ENCODE peak calls at places on chromosome 12, in eight cellular contexts. One of them, this sample, is unnamed.
A peak's percentile ranks its signal among the peaks of the same experiment; 100 is the strongest.

GRCh38 chr12:24494401-24494800 is 454.5 kb downstream of the BCAT1 start:
- DNase-seq in A549: no peak
- DNase-seq in Panc1: no peak
- DNase-seq in HCT116: no peak
- DNase-seq in GM12878: no peak
- DNase-seq in HepG2: no peak
- DNase-seq in K562: no peak
- DNase-seq in SK-N-SH: no peak
- DNase-seq in this sample: no peak

GRCh38 chr12:113402586-113403260 is 964 bp downstream of the SDS start:
- DNase-seq in A549: no peak
- DNase-seq in Panc1: no peak
- DNase-seq in HCT116: no peak
- DNase-seq in GM12878: no peak
- DNase-seq in HepG2: no peak
- DNase-seq in K562: no peak
- DNase-seq in SK-N-SH: no peak
- DNase-seq in this sample: no peak

GRCh38 chr12:111645433-111645832 is 40.3 kb downstream of the BRAP start:
- DNase-seq in A549: no peak
- DNase-seq in Panc1: no peak
- DNase-seq in HCT116: no peak
- DNase-seq in GM12878: no peak
- DNase-seq in HepG2: no peak
- DNase-seq in K562: no peak
- DNase-seq in SK-N-SH: no peak
- DNase-seq in this sample: no peak

GRCh38 chr12:57549909-57550627 is at the start of gene KIF5A:
- DNase-seq in A549: peak; percentile 69
- DNase-seq in Panc1: no peak
- DNase-seq in HCT116: no peak
- DNase-seq in GM12878: no peak
- DNase-seq in HepG2: no peak
- DNase-seq in K562: peak; percentile 81
- DNase-seq in SK-N-SH: peak; percentile 92
- DNase-seq in this sample: peak; percentile 90

GRCh38 chr12:49131973-49132461 is 822 bp upstream of the TUBA1B start:
- DNase-seq in A549: peak; percentile 41
- DNase-seq in Panc1: peak; percentile 46
- DNase-seq in HCT116: no peak
- DNase-seq in GM12878: no peak
- DNase-seq in HepG2: no peak
- DNase-seq in K562: peak; percentile 63
- DNase-seq in SK-N-SH: no peak
- DNase-seq in this sample: no peak

GRCh38 chr12:110741795-110742717 is 635 bp downstream of the PPP1CC start:
- DNase-seq in A549: no peak
- DNase-seq in Panc1: no peak
- DNase-seq in HCT116: no peak
- DNase-seq in GM12878: no peak
- DNase-seq in HepG2: no peak
- DNase-seq in K562: peak; percentile 69
- DNase-seq in SK-N-SH: peak; percentile 22
- DNase-seq in this sample: peak; percentile 40

GRCh38 chr12:83474369-83474768 is 787.7 kb downstream of the TMTC2 start:
- DNase-seq in A549: no peak
- DNase-seq in Panc1: no peak
- DNase-seq in HCT116: no peak
- DNase-seq in GM12878: no peak
- DNase-seq in HepG2: no peak
- DNase-seq in K562: no peak
- DNase-seq in SK-N-SH: no peak
- DNase-seq in this sample: no peak

GRCh38 chr12:23349550-23349949 is 599.9 kb downstream of the SOX5 start:
- DNase-seq in A549: no peak
- DNase-seq in Panc1: no peak
- DNase-seq in HCT116: no peak
- DNase-seq in GM12878: no peak
- DNase-seq in HepG2: no peak
- DNase-seq in K562: no peak
- DNase-seq in SK-N-SH: no peak
- DNase-seq in this sample: no peak

GRCh38 chr12:15050664-15051063 is 77.8 kb downstream of the PDE6H start:
- DNase-seq in A549: no peak
- DNase-seq in Panc1: no peak
- DNase-seq in HCT116: no peak
- DNase-seq in GM12878: no peak
- DNase-seq in HepG2: no peak
- DNase-seq in K562: no peak
- DNase-seq in SK-N-SH: no peak
- DNase-seq in this sample: no peak

GRCh38 chr12:112473056-112473455 is 54.3 kb downstream of the PTPN11 start:
- DNase-seq in A549: peak; percentile 33
- DNase-seq in Panc1: no peak
- DNase-seq in HCT116: no peak
- DNase-seq in GM12878: no peak
- DNase-seq in HepG2: no peak
- DNase-seq in K562: peak; percentile 12
- DNase-seq in SK-N-SH: peak; percentile 20
- DNase-seq in this sample: peak; percentile 44

GRCh38 chr12:18583655-18584054 is 154.2 kb downstream of the PLCZ1 start:
- DNase-seq in A549: no peak
- DNase-seq in Panc1: no peak
- DNase-seq in HCT116: no peak
- DNase-seq in GM12878: no peak
- DNase-seq in HepG2: no peak
- DNase-seq in K562: no peak
- DNase-seq in SK-N-SH: no peak
- DNase-seq in this sample: no peak

GRCh38 chr12:8692573-8692972 is 5.2 kb upstream of the RIMKLB start:
- DNase-seq in A549: no peak
- DNase-seq in Panc1: no peak
- DNase-seq in HCT116: no peak
- DNase-seq in GM12878: no peak
- DNase-seq in HepG2: no peak
- DNase-seq in K562: peak; percentile 51
- DNase-seq in SK-N-SH: peak; percentile 56
- DNase-seq in this sample: peak; percentile 92

GRCh38 chr12:65319680-65320193 is 41.3 kb downstream of the MSRB3 start:
- DNase-seq in A549: no peak
- DNase-seq in Panc1: no peak
- DNase-seq in HCT116: no peak
- DNase-seq in GM12878: no peak
- DNase-seq in HepG2: peak; percentile 11
- DNase-seq in K562: no peak
- DNase-seq in SK-N-SH: no peak
- DNase-seq in this sample: no peak

GRCh38 chr12:65323025-65323424 is 44.5 kb downstream of the MSRB3 start:
- DNase-seq in A549: no peak
- DNase-seq in Panc1: no peak
- DNase-seq in HCT116: no peak
- DNase-seq in GM12878: no peak
- DNase-seq in HepG2: peak; percentile 36
- DNase-seq in K562: no peak
- DNase-seq in SK-N-SH: no peak
- DNase-seq in this sample: no peak

GRCh38 chr12:65313704-65314317 is 35.3 kb downstream of the MSRB3 start:
- DNase-seq in A549: no peak
- DNase-seq in Panc1: no peak
- DNase-seq in HCT116: peak; percentile 33
- DNase-seq in GM12878: no peak
- DNase-seq in HepG2: peak; percentile 28
- DNase-seq in K562: peak; percentile 3
- DNase-seq in SK-N-SH: no peak
- DNase-seq in this sample: peak; percentile 23

GRCh38 chr12:65324056-65324455 is 45.6 kb downstream of the MSRB3 start:
- DNase-seq in A549: no peak
- DNase-seq in Panc1: no peak
- DNase-seq in HCT116: no peak
- DNase-seq in GM12878: no peak
- DNase-seq in HepG2: no peak
- DNase-seq in K562: no peak
- DNase-seq in SK-N-SH: no peak
- DNase-seq in this sample: no peak

GRCh38 chr12:65318186-65318685 is 39.8 kb downstream of the MSRB3 start:
- DNase-seq in A549: no peak
- DNase-seq in Panc1: no peak
- DNase-seq in HCT116: no peak
- DNase-seq in GM12878: no peak
- DNase-seq in HepG2: no peak
- DNase-seq in K562: no peak
- DNase-seq in SK-N-SH: no peak
- DNase-seq in this sample: peak; percentile 47
- TF ChIP-seq REST in A549: no peak
- TF ChIP-seq REST in Panc1: no peak
- TF ChIP-seq REST in HCT116: no peak
- TF ChIP-seq REST in GM12878: no peak
- TF ChIP-seq REST in HepG2: no peak
- TF ChIP-seq REST in K562: no peak
- TF ChIP-seq REST in SK-N-SH: no peak
- TF ChIP-seq REST in this sample: no peak

DNA sequence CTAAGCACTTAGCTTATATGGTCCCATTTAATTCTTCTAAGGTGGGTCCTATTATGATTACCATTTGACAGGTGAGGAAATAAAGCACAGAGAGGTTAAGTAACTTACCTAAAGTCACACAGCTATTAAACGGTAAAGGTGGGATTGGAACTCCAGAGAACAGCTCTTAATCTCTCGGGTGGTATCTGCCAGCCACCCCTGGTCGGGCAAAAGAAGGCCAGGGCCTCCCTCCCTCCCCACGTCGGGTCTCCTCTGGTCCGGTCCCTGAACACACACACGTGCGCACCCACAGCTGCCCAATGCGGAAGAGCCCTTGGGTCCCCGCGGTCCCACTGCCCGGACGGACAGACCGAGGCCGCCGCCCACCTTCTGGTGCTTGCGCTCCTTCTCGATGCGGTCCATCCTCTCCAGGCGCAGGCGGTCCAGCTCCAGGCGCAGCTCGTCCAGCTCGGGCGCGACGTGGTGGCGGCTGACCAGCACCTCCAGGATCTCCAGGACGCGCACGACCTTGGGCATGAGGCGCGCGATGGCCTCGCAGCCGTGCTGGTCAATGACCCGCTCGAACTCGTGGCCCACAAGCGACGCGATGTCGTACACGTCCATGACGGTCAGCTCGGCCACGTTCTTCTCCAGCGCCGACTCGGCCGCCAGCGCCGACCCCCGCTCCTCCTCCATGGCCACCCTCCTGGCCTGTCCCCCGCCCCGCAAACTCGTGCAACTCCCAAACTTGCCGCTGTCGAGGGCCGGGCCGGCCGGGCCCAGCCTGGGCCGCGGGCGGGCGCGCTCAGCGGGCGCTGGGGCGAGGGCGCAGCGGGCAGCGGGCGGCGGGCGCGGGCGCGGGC is 490 bp downstream of the RILPL1 start:
- DNase-seq in A549: peak; percentile 30
- DNase-seq in Panc1: no peak
- DNase-seq in HCT116: no peak
- DNase-seq in GM12878: no peak
- DNase-seq in HepG2: peak; percentile 27
- DNase-seq in K562: peak; percentile 54
- DNase-seq in SK-N-SH: no peak
- DNase-seq in this sample: peak; percentile 76
- TF ChIP-seq REST in A549: no peak
- TF ChIP-seq REST in Panc1: peak; percentile 34
- TF ChIP-seq REST in HCT116: no peak
- TF ChIP-seq REST in GM12878: no peak
- TF ChIP-seq REST in HepG2: no peak
- TF ChIP-seq REST in K562: no peak
- TF ChIP-seq REST in SK-N-SH: no peak
- TF ChIP-seq REST in this sample: no peak

GRCh38 chr12:2016862-2017723 is 12.8 kb upstream of the DCP1B start:
- DNase-seq in A549: no peak
- DNase-seq in Panc1: no peak
- DNase-seq in HCT116: no peak
- DNase-seq in GM12878: no peak
- DNase-seq in HepG2: no peak
- DNase-seq in K562: no peak
- DNase-seq in SK-N-SH: no peak
- DNase-seq in this sample: no peak

GRCh38 chr12:2018401-2018800 is 14.1 kb upstream of the DCP1B start:
- DNase-seq in A549: no peak
- DNase-seq in Panc1: no peak
- DNase-seq in HCT116: no peak
- DNase-seq in GM12878: no peak
- DNase-seq in HepG2: no peak
- DNase-seq in K562: no peak
- DNase-seq in SK-N-SH: no peak
- DNase-seq in this sample: no peak

GRCh38 chr12:2013527-2014223 is 9.4 kb upstream of the DCP1B start:
- DNase-seq in A549: no peak
- DNase-seq in Panc1: no peak
- DNase-seq in HCT116: no peak
- DNase-seq in GM12878: no peak
- DNase-seq in HepG2: no peak
- DNase-seq in K562: no peak
- DNase-seq in SK-N-SH: peak; percentile 69
- DNase-seq in this sample: peak; percentile 44

GRCh38 chr12:2019126-2019525 is 14.9 kb upstream of the DCP1B start:
- DNase-seq in A549: no peak
- DNase-seq in Panc1: no peak
- DNase-seq in HCT116: no peak
- DNase-seq in GM12878: no peak
- DNase-seq in HepG2: no peak
- DNase-seq in K562: no peak
- DNase-seq in SK-N-SH: no peak
- DNase-seq in this sample: no peak

DNA sequence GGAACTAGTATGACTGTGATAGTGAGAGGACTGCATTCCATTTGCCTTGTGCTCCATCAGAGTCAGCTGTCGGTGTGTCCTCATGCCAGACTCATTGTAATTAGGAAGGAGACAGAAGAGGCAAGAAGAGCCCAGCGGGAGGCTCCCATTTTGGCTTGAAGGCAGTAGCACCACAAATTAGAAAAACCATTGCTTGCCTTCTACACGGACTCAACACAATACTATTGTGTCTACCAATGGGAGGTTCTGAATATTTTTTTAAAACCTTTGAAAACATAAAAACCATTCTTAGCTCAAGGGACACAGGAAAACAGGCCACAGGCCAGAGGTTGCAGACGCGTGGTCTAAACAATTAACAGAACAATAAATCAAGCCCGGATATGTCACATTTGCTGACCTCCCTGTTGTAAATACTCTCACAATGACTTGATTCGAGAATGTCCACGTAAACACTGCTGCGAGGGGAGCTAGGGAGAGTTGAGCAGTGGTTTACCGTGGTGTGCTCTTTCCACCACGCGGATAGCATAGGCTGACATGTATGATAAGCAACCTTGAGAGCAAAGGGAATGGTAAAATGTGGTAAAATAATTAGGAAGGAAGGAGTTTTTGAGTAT is 13.6 kb upstream of the DCP1B start:
- DNase-seq in A549: no peak
- DNase-seq in Panc1: no peak
- DNase-seq in HCT116: no peak
- DNase-seq in GM12878: no peak
- DNase-seq in HepG2: no peak
- DNase-seq in K562: no peak
- DNase-seq in SK-N-SH: no peak
- DNase-seq in this sample: no peak
- TF ChIP-seq REST in A549: no peak
- TF ChIP-seq REST in Panc1: no peak
- TF ChIP-seq REST in HCT116: no peak
- TF ChIP-seq REST in GM12878: no peak
- TF ChIP-seq REST in HepG2: no peak
- TF ChIP-seq REST in K562: no peak
- TF ChIP-seq REST in SK-N-SH: no peak
- TF ChIP-seq REST in this sample: no peak

GRCh38 chr12:97616936-97617335 is 154.3 kb downstream of the RMST start:
- DNase-seq in A549: no peak
- DNase-seq in Panc1: no peak
- DNase-seq in HCT116: no peak
- DNase-seq in GM12878: no peak
- DNase-seq in HepG2: no peak
- DNase-seq in K562: no peak
- DNase-seq in SK-N-SH: no peak
- DNase-seq in this sample: no peak
- TF ChIP-seq REST in A549: no peak
- TF ChIP-seq REST in Panc1: no peak
- TF ChIP-seq REST in HCT116: no peak
- TF ChIP-seq REST in GM12878: no peak
- TF ChIP-seq REST in HepG2: no peak
- TF ChIP-seq REST in K562: no peak
- TF ChIP-seq REST in SK-N-SH: no peak
- TF ChIP-seq REST in this sample: no peak

This sample was measured in GM23338.